ENCODE peak calls at places on chromosomes 11 and 22, in five cellular contexts. One of them, this sample, is unnamed. For H3K36me3, the result is how much of the 10 kb centered on the place peaks cover.

GRCh38 chr11:91686700-91687099 is 537.9 kb upstream of the FAT3 start:
- DNase-seq in ascending aorta: no peak
- DNase-seq in CD8-positive, alpha-beta T cell: no peak
- DNase-seq in IMR-90: no peak
- DNase-seq in adipocyte: no peak
- DNase-seq in this sample: no peak

GRCh38 chr11:3939211-3939610 is 83.7 kb downstream of the STIM1 start:
- DNase-seq in ascending aorta: no peak
- DNase-seq in CD8-positive, alpha-beta T cell: no peak
- DNase-seq in IMR-90: peak
- DNase-seq in adipocyte: peak
- DNase-seq in this sample: peak

GRCh38 chr11:20647976-20648565 is 21.3 kb upstream of the NELL1 start:
- DNase-seq in ascending aorta: no peak
- DNase-seq in CD8-positive, alpha-beta T cell: peak
- DNase-seq in IMR-90: peak
- DNase-seq in adipocyte: peak
- DNase-seq in this sample: peak

GRCh38 chr11:113894421-113894996 is 10.1 kb upstream of the HTR3B start:
- DNase-seq in ascending aorta: no peak
- DNase-seq in CD8-positive, alpha-beta T cell: no peak
- DNase-seq in IMR-90: no peak
- DNase-seq in adipocyte: no peak
- DNase-seq in this sample: no peak

GRCh38 chr11:72856551-72857342 is 42.5 kb downstream of the ATG16L2 start:
- DNase-seq in ascending aorta: no peak
- DNase-seq in CD8-positive, alpha-beta T cell: no peak
- DNase-seq in IMR-90: no peak
- DNase-seq in adipocyte: peak
- DNase-seq in this sample: no peak

GRCh38 chr11:94128746-94129504 is at the start of gene PANX1:
- DNase-seq in ascending aorta: no peak
- DNase-seq in CD8-positive, alpha-beta T cell: peak
- DNase-seq in IMR-90: peak
- DNase-seq in adipocyte: peak
- DNase-seq in this sample: peak

GRCh38 chr11:61028135-61028729 is 56.8 kb downstream of the CD6 start:
- DNase-seq in ascending aorta: no peak
- DNase-seq in CD8-positive, alpha-beta T cell: peak
- DNase-seq in IMR-90: no peak
- DNase-seq in adipocyte: no peak
- DNase-seq in this sample: no peak

GRCh38 chr11:96827164-96827563 is 437.4 kb downstream of the JRKL start:
- DNase-seq in ascending aorta: no peak
- DNase-seq in CD8-positive, alpha-beta T cell: no peak
- DNase-seq in IMR-90: peak
- DNase-seq in adipocyte: peak
- DNase-seq in this sample: no peak

GRCh38 chr11:111665779-111666178 is 63.5 kb downstream of the SIK2 start:
- DNase-seq in ascending aorta: no peak
- DNase-seq in CD8-positive, alpha-beta T cell: no peak
- DNase-seq in IMR-90: peak
- DNase-seq in adipocyte: peak
- DNase-seq in this sample: no peak

GRCh38 chr11:10302744-10303557 is 1.9 kb upstream of the ADM start:
- DNase-seq in ascending aorta: no peak
- DNase-seq in CD8-positive, alpha-beta T cell: peak
- DNase-seq in IMR-90: peak
- DNase-seq in adipocyte: peak
- DNase-seq in this sample: no peak

GRCh38 chr11:116162541-116163230 is 610.1 kb downstream of the BUD13 start:
- DNase-seq in ascending aorta: no peak
- DNase-seq in CD8-positive, alpha-beta T cell: no peak
- DNase-seq in IMR-90: no peak
- DNase-seq in adipocyte: no peak
- DNase-seq in this sample: no peak

GRCh38 chr22:19871023-19871844 is 16.6 kb upstream of the GNB1L start:
- DNase-seq in ascending aorta: peak
- DNase-seq in CD8-positive, alpha-beta T cell: no peak
- DNase-seq in IMR-90: no peak
- DNase-seq in adipocyte: no peak
- DNase-seq in this sample: no peak

GRCh38 chr22:20638143-20638870 is 130.9 kb downstream of the MED15 start:
- DNase-seq in ascending aorta: no peak
- DNase-seq in CD8-positive, alpha-beta T cell: no peak
- DNase-seq in IMR-90: no peak
- DNase-seq in adipocyte: no peak
- DNase-seq in this sample: no peak

GRCh38 chr22:20484948-20485683 is 10.5 kb downstream of the KLHL22 start:
- DNase-seq in ascending aorta: no peak
- DNase-seq in CD8-positive, alpha-beta T cell: no peak
- DNase-seq in IMR-90: no peak
- DNase-seq in adipocyte: no peak
- DNase-seq in this sample: no peak

GRCh38 chr22:40183029-40183581 is 5.4 kb downstream of the TNRC6B start:
- DNase-seq in ascending aorta: no peak
- DNase-seq in CD8-positive, alpha-beta T cell: no peak
- DNase-seq in IMR-90: peak
- DNase-seq in adipocyte: peak
- DNase-seq in this sample: peak

GRCh38 chr11:13271060-13271693 is 6.4 kb upstream of the BMAL1 start:
- DNase-seq in ascending aorta: no peak
- DNase-seq in CD8-positive, alpha-beta T cell: no peak
- DNase-seq in IMR-90: no peak
- DNase-seq in adipocyte: no peak
- DNase-seq in this sample: no peak

GRCh38 chr11:134349109-134349801 is 17.5 kb downstream of the GLB1L2 start:
- DNase-seq in ascending aorta: no peak
- DNase-seq in CD8-positive, alpha-beta T cell: no peak
- DNase-seq in IMR-90: no peak
- DNase-seq in adipocyte: no peak
- DNase-seq in this sample: no peak

GRCh38 chr11:47973173-47973572 is 7.2 kb upstream of the PTPRJ start:
- DNase-seq in ascending aorta: no peak
- DNase-seq in CD8-positive, alpha-beta T cell: no peak
- DNase-seq in IMR-90: no peak
- DNase-seq in adipocyte: no peak
- DNase-seq in this sample: no peak

GRCh38 chr11:40281055-40281580 is 1178.3 kb downstream of the LRRC4C start:
- DNase-seq in ascending aorta: no peak
- DNase-seq in CD8-positive, alpha-beta T cell: no peak
- DNase-seq in IMR-90: no peak
- DNase-seq in adipocyte: no peak
- DNase-seq in this sample: no peak

GRCh38 chr22:26835929-26836528 is 178.6 kb downstream of the MIAT start:
- DNase-seq in ascending aorta: no peak
- DNase-seq in CD8-positive, alpha-beta T cell: peak
- DNase-seq in IMR-90: peak
- DNase-seq in adipocyte: peak
- DNase-seq in this sample: no peak

GRCh38 chr11:45021692-45022130 is 71.0 kb upstream of the TP53I11 start:
- DNase-seq in ascending aorta: peak
- DNase-seq in CD8-positive, alpha-beta T cell: no peak
- DNase-seq in IMR-90: peak
- DNase-seq in adipocyte: peak
- DNase-seq in this sample: no peak

GRCh38 chr11:10876168-10876567 is 18.3 kb upstream of the ZBED5 start:
- DNase-seq in ascending aorta: no peak
- DNase-seq in CD8-positive, alpha-beta T cell: no peak
- DNase-seq in IMR-90: peak
- DNase-seq in adipocyte: peak
- DNase-seq in this sample: no peak

GRCh38 chr11:65425971-65426838 is 3.6 kb downstream of the NEAT1 start:
- DNase-seq in ascending aorta: no peak
- DNase-seq in CD8-positive, alpha-beta T cell: no peak
- DNase-seq in IMR-90: peak
- DNase-seq in adipocyte: peak
- DNase-seq in this sample: no peak

GRCh38 chr22:21699643-21700042 is 33.8 kb downstream of the PPIL2 start:
- DNase-seq in ascending aorta: no peak
- DNase-seq in CD8-positive, alpha-beta T cell: no peak
- DNase-seq in IMR-90: no peak
- DNase-seq in adipocyte: no peak
- DNase-seq in this sample: no peak

GRCh38 chr11:62858201-62858600 is 18.8 kb upstream of the WDR74 start:
- DNase-seq in ascending aorta: no peak
- DNase-seq in CD8-positive, alpha-beta T cell: no peak
- DNase-seq in IMR-90: no peak
- DNase-seq in adipocyte: no peak
- DNase-seq in this sample: no peak

GRCh38 chr11:68840661-68841653 is 759 bp downstream of the CPT1A start:
- DNase-seq in ascending aorta: no peak
- DNase-seq in CD8-positive, alpha-beta T cell: no peak
- DNase-seq in IMR-90: peak
- DNase-seq in adipocyte: peak
- DNase-seq in this sample: no peak

GRCh38 chr11:6249822-6250555 is 9.6 kb upstream of the CCKBR start:
- DNase-seq in ascending aorta: peak
- DNase-seq in CD8-positive, alpha-beta T cell: no peak
- DNase-seq in IMR-90: peak
- DNase-seq in adipocyte: peak
- DNase-seq in this sample: no peak

GRCh38 chr11:67745181-67745726 is 70.8 kb upstream of the ALDH3B2 start:
- DNase-seq in ascending aorta: no peak
- DNase-seq in CD8-positive, alpha-beta T cell: no peak
- DNase-seq in IMR-90: no peak
- DNase-seq in adipocyte: no peak
- DNase-seq in this sample: no peak
- H3K36me3 ChIP-seq in ascending aorta: under half
- H3K36me3 ChIP-seq in CD8-positive, alpha-beta T cell: under half
- H3K36me3 ChIP-seq in IMR-90: under half
- H3K36me3 ChIP-seq in adipocyte: under half
- H3K36me3 ChIP-seq in this sample: under half

GRCh38 chr11:57787920-57788716 is 26.5 kb downstream of the CTNND1 start:
- DNase-seq in ascending aorta: no peak
- DNase-seq in CD8-positive, alpha-beta T cell: no peak
- DNase-seq in IMR-90: no peak
- DNase-seq in adipocyte: peak
- DNase-seq in this sample: no peak
- H3K4me3 ChIP-seq in ascending aorta: no peak
- H3K4me3 ChIP-seq in CD8-positive, alpha-beta T cell: no peak
- H3K4me3 ChIP-seq in IMR-90: no peak
- H3K4me3 ChIP-seq in adipocyte: no peak
- H3K4me3 ChIP-seq in this sample: no peak

DNA sequence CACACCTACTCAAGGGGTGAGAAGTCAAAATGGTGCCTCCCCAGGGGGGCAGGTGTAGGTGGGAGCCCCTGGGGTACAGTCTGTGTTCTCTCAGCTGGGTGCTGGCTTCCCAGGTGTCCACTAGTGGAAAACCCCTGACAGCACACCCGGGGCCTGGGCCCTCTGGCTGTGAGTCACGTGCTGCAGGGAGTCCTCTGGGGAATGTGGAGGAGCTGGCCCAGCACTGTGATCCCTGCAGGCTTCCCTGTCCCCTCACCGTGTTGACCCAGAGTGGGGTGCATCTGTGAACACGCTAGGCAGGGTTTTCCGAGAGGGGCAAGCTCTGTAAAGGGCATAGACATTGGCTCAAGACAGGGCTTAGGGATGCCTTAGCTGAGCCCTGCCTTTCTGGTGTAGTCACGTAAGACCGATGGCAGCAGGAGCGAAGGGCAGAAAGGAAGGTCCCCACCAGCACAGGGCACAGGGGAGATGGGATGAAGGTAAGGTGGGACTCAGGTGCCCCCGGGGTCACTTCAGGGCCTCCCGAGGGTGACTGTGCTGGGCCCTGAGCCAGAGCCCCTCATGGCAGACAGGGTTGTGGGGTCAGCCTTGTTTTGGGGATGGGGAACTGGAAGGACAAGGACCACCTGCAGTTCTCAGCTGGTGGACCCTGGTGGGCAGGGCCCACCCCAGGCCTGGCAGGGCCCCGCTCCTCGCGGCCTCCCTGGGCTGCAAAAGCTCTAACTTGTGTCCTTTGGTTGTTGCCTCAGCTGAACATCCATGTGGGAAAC is 14.1 kb downstream of the DERL3 start:
- DNase-seq in ascending aorta: no peak
- DNase-seq in CD8-positive, alpha-beta T cell: no peak
- DNase-seq in IMR-90: no peak
- DNase-seq in adipocyte: no peak
- DNase-seq in this sample: no peak
- H3K36me3 ChIP-seq in ascending aorta: half or more
- H3K36me3 ChIP-seq in CD8-positive, alpha-beta T cell: half or more
- H3K36me3 ChIP-seq in IMR-90: half or more
- H3K36me3 ChIP-seq in adipocyte: half or more
- H3K36me3 ChIP-seq in this sample: under half

GRCh38 chr11:121464352-121464946 is 11.7 kb upstream of the SORL1-AS1 start:
- DNase-seq in ascending aorta: no peak
- DNase-seq in CD8-positive, alpha-beta T cell: peak
- DNase-seq in IMR-90: peak
- DNase-seq in adipocyte: peak
- DNase-seq in this sample: peak
- H3K4me3 ChIP-seq in ascending aorta: no peak
- H3K4me3 ChIP-seq in CD8-positive, alpha-beta T cell: peak
- H3K4me3 ChIP-seq in IMR-90: no peak
- H3K4me3 ChIP-seq in adipocyte: no peak
- H3K4me3 ChIP-seq in this sample: no peak

GRCh38 chr22:38296372-38296771 is 20.9 kb downstream of the CSNK1E start:
- DNase-seq in ascending aorta: no peak
- DNase-seq in CD8-positive, alpha-beta T cell: no peak
- DNase-seq in IMR-90: no peak
- DNase-seq in adipocyte: no peak
- DNase-seq in this sample: no peak
- H3K36me3 ChIP-seq in ascending aorta: half or more
- H3K36me3 ChIP-seq in CD8-positive, alpha-beta T cell: under half
- H3K36me3 ChIP-seq in IMR-90: half or more
- H3K36me3 ChIP-seq in adipocyte: half or more
- H3K36me3 ChIP-seq in this sample: half or more

This sample was measured in BJ.